ENCODE peak calls at places on chromosome 11, in four cellular contexts. Y, Q, H and K are unnamed samples.

GRCh38 chr11:57493507-57494503 is 21.7 kb downstream of the SLC43A1 start:
- DNase-seq in Y (no peak), Q (no peak), H (peak; percentile 61), K (peak; percentile 91)

GRCh38 chr11:113728814-113729213 is 22.7 kb upstream of the TMPRSS5 start:
- DNase-seq in Y (no peak), Q (no peak), H (no peak), K (no peak)

GRCh38 chr11:45165386-45165785 is 18.9 kb downstream of the PRDM11 start:
- DNase-seq in Y (no peak), Q (no peak), H (no peak), K (no peak)

GRCh38 chr11:35061516-35062440 is 77.2 kb upstream of the CD44 start:
- DNase-seq in Y (no peak), Q (no peak), H (no peak), K (no peak)

GRCh38 chr11:93573184-93573583 is 30.0 kb upstream of the SMCO4 start:
- DNase-seq in Y (no peak), Q (no peak), H (no peak), K (no peak)

GRCh38 chr11:120009938-120010337 is 128.0 kb downstream of the TRIM29 start:
- DNase-seq in Y (no peak), Q (no peak), H (no peak), K (no peak)

GRCh38 chr11:68950268-68950667 is 30.5 kb downstream of the MRGPRD start:
- DNase-seq in Y (no peak), Q (no peak), H (no peak), K (peak; percentile 46)

GRCh38 chr11:21552910-21553309 is 640.0 kb upstream of the ANO5 start:
- DNase-seq in Y (no peak), Q (no peak), H (no peak), K (no peak)

GRCh38 chr11:65185166-65185565 is 3.4 kb downstream of the CAPN1 start:
- DNase-seq in Y (no peak), Q (no peak), H (no peak), K (no peak)
- H3K27ac ChIP-seq in Y (no peak overlapping the region), Q (no peak overlapping the region), H (no peak overlapping the region), K (no peak overlapping the region)

GRCh38 chr11:118997627-118998387 is at the start of gene CENATAC:
- DNase-seq in Y (peak; percentile 73), Q (peak; percentile 95), H (peak; percentile 96), K (peak; percentile 96)
- TF ChIP-seq CTCF in Y (no peak), Q (peak; percentile 43), H (peak; percentile 38), K (peak; percentile 25)

GRCh38 chr11:65793144-65793581 is 6.3 kb downstream of the OVOL1 start:
- DNase-seq in Y (no peak), Q (no peak), H (no peak), K (no peak)

GRCh38 chr11:65790902-65791650 is 4.2 kb downstream of the OVOL1 start:
- DNase-seq in Y (no peak), Q (no peak), H (no peak), K (no peak)

GRCh38 chr11:65793625-65794400 is 7.0 kb downstream of the OVOL1 start:
- DNase-seq in Y (no peak), Q (no peak), H (no peak), K (no peak)

GRCh38 chr11:65791719-65792213 is 4.9 kb downstream of the OVOL1 start:
- DNase-seq in Y (no peak), Q (no peak), H (no peak), K (peak; percentile 84)

DNA sequence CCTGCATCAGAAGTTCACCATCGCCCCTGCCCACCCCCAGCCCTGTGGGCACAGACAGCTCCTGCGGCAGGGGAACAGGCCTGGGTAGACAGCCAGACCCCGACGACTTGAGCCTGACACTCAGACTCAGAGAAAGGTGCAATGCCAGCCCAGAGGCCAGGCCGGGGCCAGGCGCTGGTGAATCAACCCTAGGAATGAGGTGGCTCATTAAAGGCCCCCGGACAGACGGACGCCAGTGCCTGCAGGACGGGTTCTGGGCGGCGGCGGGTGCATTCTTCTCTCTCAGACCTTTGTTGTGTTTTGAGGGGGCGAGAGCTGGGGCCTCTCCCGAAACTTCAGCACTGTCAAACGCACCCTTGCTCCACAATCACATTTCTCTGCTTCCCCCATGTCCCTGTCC is 5.6 kb downstream of the OVOL1 start:
- DNase-seq in Y (no peak), Q (no peak), H (no peak), K (no peak)
- H3K27ac ChIP-seq in Y (no peak overlapping the region), Q (no peak overlapping the region), H (no peak overlapping the region), K (no peak overlapping the region)

GRCh38 chr11:18722293-18722637 is 3.7 kb downstream of the IGSF22 start:
- DNase-seq in Y (no peak), Q (no peak), H (no peak), K (no peak)
- TF ChIP-seq CTCF in Y (no peak), Q (no peak), H (no peak), K (peak; percentile 62)

GRCh38 chr11:63683133-63683991 is 2.1 kb downstream of the RTN3 start:
- DNase-seq in Y (no peak), Q (no peak), H (no peak), K (no peak)
- H3K27ac ChIP-seq in Y (peak overlapping the region; percentile 20), Q (peak overlapping the region; percentile 97), H (peak overlapping the region; percentile 96), K (peak overlapping the region; percentile 85)

DNA sequence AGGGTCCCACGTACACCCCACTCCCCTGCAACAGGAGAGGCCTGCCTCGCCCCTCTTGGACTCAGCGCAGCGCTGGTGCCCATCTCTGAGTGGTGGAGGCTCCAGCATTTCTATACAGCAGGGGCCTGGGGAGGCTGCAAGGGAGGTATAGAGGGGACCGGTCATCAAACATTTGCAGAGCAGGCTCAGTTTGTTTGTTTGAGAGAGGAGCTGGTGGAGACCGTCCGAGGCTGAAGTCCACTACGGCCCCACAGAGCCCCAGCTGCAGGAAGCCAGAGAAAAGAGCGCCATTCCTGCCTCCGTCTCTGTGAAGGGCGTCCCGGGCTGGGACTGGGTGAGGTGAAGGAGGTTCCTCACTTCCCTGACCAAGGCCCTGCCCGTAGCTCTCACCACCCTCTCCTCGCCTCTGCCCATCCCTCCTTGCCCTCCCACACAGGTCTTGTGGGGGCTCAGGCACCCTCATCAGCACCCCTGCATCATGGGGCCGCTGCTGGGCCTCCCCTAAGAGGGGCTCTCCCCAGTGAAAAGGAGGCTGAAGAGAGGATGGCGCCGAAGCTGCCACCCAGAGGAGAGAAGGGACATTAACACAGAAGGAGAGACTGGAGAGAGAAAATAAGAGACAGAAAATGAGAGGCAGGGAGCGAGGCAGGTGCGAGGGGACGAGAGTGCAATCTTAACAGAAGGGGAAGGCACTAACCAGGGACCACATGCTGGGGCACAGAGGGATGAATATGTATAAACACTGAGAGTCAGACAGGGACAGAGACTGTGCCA is 24.6 kb downstream of the RPUSD4 start:
- DNase-seq in Y (no peak), Q (peak; percentile 55), H (no peak), K (no peak)
- TF ChIP-seq CTCF in Y (no peak), Q (no peak), H (no peak), K (peak; percentile 56)

DNA sequence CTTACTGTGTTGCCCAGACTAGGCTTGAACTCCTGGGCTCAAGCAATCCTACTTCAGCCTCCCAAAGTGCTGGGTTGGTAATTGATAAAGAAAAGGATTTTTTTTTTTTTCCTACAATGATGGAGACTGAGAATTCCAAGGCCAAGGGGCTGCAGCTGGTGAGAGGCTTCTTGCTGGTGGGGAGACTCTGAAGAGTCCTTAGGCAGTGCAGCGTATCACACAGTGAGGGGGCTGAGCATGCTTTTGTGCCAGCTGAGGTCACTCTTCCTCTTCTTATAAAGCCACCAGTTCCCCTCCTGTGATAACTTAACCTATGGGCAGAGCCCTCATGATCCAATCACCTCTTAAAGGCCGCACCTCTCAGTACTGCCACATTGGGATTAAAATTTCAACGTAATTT is 28.2 kb upstream of the CCDC81 start:
- DNase-seq in Y (no peak), Q (no peak), H (no peak), K (no peak)
- H3K27ac ChIP-seq in Y (no peak overlapping the region), Q (no peak overlapping the region), H (no peak overlapping the region), K (no peak overlapping the region)

GRCh38 chr11:70568504-70569172 is 170.3 kb downstream of the CTTN start:
- DNase-seq in Y (no peak), Q (no peak), H (peak; percentile 27), K (no peak)
- TF ChIP-seq CTCF in Y (peak; percentile 25), Q (peak; percentile 36), H (peak; percentile 10), K (no peak)

DNA sequence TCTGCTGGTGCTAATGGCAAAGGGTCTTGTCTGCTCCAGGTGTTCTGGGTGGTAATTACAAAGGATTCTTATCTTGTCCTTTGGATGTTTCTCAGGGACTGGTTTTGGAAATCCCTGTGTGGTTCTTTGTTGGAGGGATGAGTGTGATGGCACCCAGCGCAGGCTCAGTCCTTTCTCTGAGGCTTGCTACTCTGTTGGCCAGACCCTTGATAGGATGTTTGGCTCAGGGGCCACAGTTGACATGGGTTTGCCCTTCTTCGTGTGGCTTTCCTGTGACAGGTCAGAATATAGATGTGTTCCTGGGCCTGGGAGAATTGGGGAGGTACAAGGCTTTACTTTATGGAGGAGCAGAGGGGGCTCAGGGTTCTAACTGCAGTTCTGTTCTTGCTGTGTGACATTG is 4.0 kb downstream of the ARHGEF17 start:
- DNase-seq in Y (no peak), Q (no peak), H (no peak), K (no peak)
- H3K27ac ChIP-seq in Y (peak overlapping the region; percentile 98), Q (peak overlapping the region; percentile 72), H (peak overlapping the region; percentile 91), K (no peak overlapping the region)

GRCh38 chr11:59358595-59358994 is at the start of gene OR5AN1:
- DNase-seq in Y (no peak), Q (no peak), H (no peak), K (no peak)
- TF ChIP-seq CTCF in Y (no peak), Q (no peak), H (no peak), K (no peak)